ENCODE peak calls at places on chromosome 2, in five cellular contexts. One of them, this sample, is unnamed.

GRCh38 chr2:131036269-131036668 is 57.0 kb downstream of the FAM168B start:
- DNase-seq in tibial nerve: no peak
- DNase-seq in psoas muscle: no peak
- DNase-seq in substantia nigra: no peak
- DNase-seq in lower lobe of right lung: no peak
- DNase-seq in this sample: no peak

GRCh38 chr2:220117010-220117409 is 489.6 kb downstream of the SLC4A3 start:
- DNase-seq in tibial nerve: no peak
- DNase-seq in psoas muscle: no peak
- DNase-seq in substantia nigra: no peak
- DNase-seq in lower lobe of right lung: no peak
- DNase-seq in this sample: no peak

GRCh38 chr2:235538989-235539388 is 45.1 kb downstream of the AGAP1 start:
- DNase-seq in tibial nerve: no peak
- DNase-seq in psoas muscle: no peak
- DNase-seq in substantia nigra: no peak
- DNase-seq in lower lobe of right lung: no peak
- DNase-seq in this sample: no peak

GRCh38 chr2:103396152-103396551 is 634.3 kb downstream of the TMEM182 start:
- DNase-seq in tibial nerve: no peak
- DNase-seq in psoas muscle: no peak
- DNase-seq in substantia nigra: no peak
- DNase-seq in lower lobe of right lung: no peak
- DNase-seq in this sample: no peak

GRCh38 chr2:81412681-81413080 is 1108.1 kb upstream of the LRRTM1 start:
- DNase-seq in tibial nerve: no peak
- DNase-seq in psoas muscle: no peak
- DNase-seq in substantia nigra: no peak
- DNase-seq in lower lobe of right lung: no peak
- DNase-seq in this sample: no peak

GRCh38 chr2:156157670-156158069 is 174.9 kb downstream of the NR4A2 start:
- DNase-seq in tibial nerve: no peak
- DNase-seq in psoas muscle: no peak
- DNase-seq in substantia nigra: no peak
- DNase-seq in lower lobe of right lung: no peak
- DNase-seq in this sample: no peak

GRCh38 chr2:46351388-46352141 is 54.4 kb downstream of the EPAS1 start:
- DNase-seq in tibial nerve: no peak
- DNase-seq in psoas muscle: peak; percentile 53
- DNase-seq in substantia nigra: no peak
- DNase-seq in lower lobe of right lung: peak; percentile 59
- DNase-seq in this sample: no peak

GRCh38 chr2:185456517-185456916 is 282.1 kb upstream of the FSIP2 start:
- DNase-seq in tibial nerve: no peak
- DNase-seq in psoas muscle: no peak
- DNase-seq in substantia nigra: no peak
- DNase-seq in lower lobe of right lung: no peak
- DNase-seq in this sample: no peak

GRCh38 chr2:231041061-231041689 is 3.9 kb downstream of the C2orf72 start:
- DNase-seq in tibial nerve: no peak
- DNase-seq in psoas muscle: no peak
- DNase-seq in substantia nigra: no peak
- DNase-seq in lower lobe of right lung: no peak
- DNase-seq in this sample: no peak

GRCh38 chr2:196404276-196404675 is 232.9 kb upstream of the STK17B start:
- DNase-seq in tibial nerve: no peak
- DNase-seq in psoas muscle: no peak
- DNase-seq in substantia nigra: no peak
- DNase-seq in lower lobe of right lung: no peak
- DNase-seq in this sample: no peak

GRCh38 chr2:64019083-64019974 is at the start of gene VPS54:
- DNase-seq in tibial nerve: peak; percentile 26
- DNase-seq in psoas muscle: peak; percentile 70
- DNase-seq in substantia nigra: peak; percentile 47
- DNase-seq in lower lobe of right lung: peak; percentile 76
- DNase-seq in this sample: peak; percentile 66

GRCh38 chr2:28764909-28765308 is 13.3 kb downstream of the PPP1CB start:
- DNase-seq in tibial nerve: no peak
- DNase-seq in psoas muscle: no peak
- DNase-seq in substantia nigra: no peak
- DNase-seq in lower lobe of right lung: no peak
- DNase-seq in this sample: no peak
- H3K27ac ChIP-seq in tibial nerve: no peak overlapping the region
- H3K27ac ChIP-seq in psoas muscle: peak overlapping the region; percentile 4
- H3K27ac ChIP-seq in substantia nigra: no peak overlapping the region
- H3K27ac ChIP-seq in lower lobe of right lung: no peak overlapping the region
- H3K27ac ChIP-seq in this sample: no peak overlapping the region

GRCh38 chr2:112646102-112646719 is 472 bp downstream of the SLC20A1 start:
- DNase-seq in tibial nerve: no peak
- DNase-seq in psoas muscle: peak; percentile 66
- DNase-seq in substantia nigra: no peak
- DNase-seq in lower lobe of right lung: no peak
- DNase-seq in this sample: no peak

GRCh38 chr2:112644933-112645395 is 775 bp upstream of the SLC20A1 start:
- DNase-seq in tibial nerve: no peak
- DNase-seq in psoas muscle: no peak
- DNase-seq in substantia nigra: peak; percentile 71
- DNase-seq in lower lobe of right lung: no peak
- DNase-seq in this sample: no peak

GRCh38 chr2:112645396-112646101 is at the start of gene SLC20A1:
- DNase-seq in tibial nerve: peak; percentile 87
- DNase-seq in psoas muscle: peak; percentile 97
- DNase-seq in substantia nigra: peak; percentile 96
- DNase-seq in lower lobe of right lung: peak; percentile 96
- DNase-seq in this sample: peak; percentile 96

GRCh38 chr2:112646791-112647720 is 1.3 kb downstream of the SLC20A1 start:
- DNase-seq in tibial nerve: no peak
- DNase-seq in psoas muscle: no peak
- DNase-seq in substantia nigra: no peak
- DNase-seq in lower lobe of right lung: no peak
- DNase-seq in this sample: peak; percentile 40

DNA sequence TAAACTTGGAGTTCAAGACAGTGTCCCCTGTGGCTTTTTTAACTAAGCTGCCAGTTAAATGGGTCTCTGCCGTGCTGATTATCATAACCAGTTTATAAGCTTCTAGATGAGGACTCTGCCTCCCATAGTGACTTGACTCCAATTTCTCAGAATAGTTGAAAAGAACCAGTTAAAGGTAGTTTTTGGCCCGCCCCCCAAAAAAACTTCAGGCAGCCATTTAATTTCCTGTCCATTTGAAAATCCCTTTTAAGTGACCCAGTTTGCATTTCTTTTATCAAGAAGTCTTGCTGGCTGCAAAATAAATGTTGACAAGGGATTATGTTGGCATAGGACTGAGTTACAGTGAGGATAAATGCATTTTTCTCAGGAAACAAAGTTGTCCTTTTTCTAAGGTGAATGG is 2.3 kb downstream of the SLC20A1 start:
- DNase-seq in tibial nerve: no peak
- DNase-seq in psoas muscle: no peak
- DNase-seq in substantia nigra: no peak
- DNase-seq in lower lobe of right lung: no peak
- DNase-seq in this sample: peak; percentile 17
- H3K27ac ChIP-seq in tibial nerve: no peak overlapping the region
- H3K27ac ChIP-seq in psoas muscle: no peak overlapping the region
- H3K27ac ChIP-seq in substantia nigra: no peak overlapping the region
- H3K27ac ChIP-seq in lower lobe of right lung: no peak overlapping the region
- H3K27ac ChIP-seq in this sample: no peak overlapping the region

GRCh38 chr2:128017561-128017960 is 10.3 kb downstream of the SAP130 start:
- DNase-seq in tibial nerve: no peak
- DNase-seq in psoas muscle: no peak
- DNase-seq in substantia nigra: no peak
- DNase-seq in lower lobe of right lung: no peak
- DNase-seq in this sample: no peak
- H3K27ac ChIP-seq in tibial nerve: no peak overlapping the region
- H3K27ac ChIP-seq in psoas muscle: no peak overlapping the region
- H3K27ac ChIP-seq in substantia nigra: no peak overlapping the region
- H3K27ac ChIP-seq in lower lobe of right lung: no peak overlapping the region
- H3K27ac ChIP-seq in this sample: no peak overlapping the region

DNA sequence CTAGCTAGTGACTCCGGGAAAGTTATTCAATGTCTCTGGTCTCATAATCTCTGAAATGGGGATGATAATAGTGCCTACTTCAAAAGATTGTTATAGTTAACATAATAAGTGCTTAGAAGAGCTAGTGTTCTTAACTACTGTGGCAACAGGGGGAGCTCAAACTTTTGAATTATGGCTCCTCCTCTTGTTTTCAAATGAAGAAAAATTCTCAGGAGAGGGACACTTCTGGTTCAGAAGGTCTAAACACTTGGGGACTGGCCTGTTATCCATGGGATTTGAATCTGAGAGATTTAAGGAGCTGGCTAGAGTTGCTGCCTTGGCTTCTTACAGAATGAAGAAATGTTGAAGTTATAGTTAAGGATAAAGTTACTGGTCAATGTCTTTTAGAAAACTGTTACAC is 92.2 kb upstream of the ITGB6 start:
- DNase-seq in tibial nerve: no peak
- DNase-seq in psoas muscle: no peak
- DNase-seq in substantia nigra: no peak
- DNase-seq in lower lobe of right lung: no peak
- DNase-seq in this sample: peak; percentile 24
- H3K27ac ChIP-seq in tibial nerve: no peak overlapping the region
- H3K27ac ChIP-seq in psoas muscle: peak overlapping the region; percentile 54
- H3K27ac ChIP-seq in substantia nigra: no peak overlapping the region
- H3K27ac ChIP-seq in lower lobe of right lung: peak overlapping the region; percentile 39
- H3K27ac ChIP-seq in this sample: peak overlapping the region; percentile 92

GRCh38 chr2:37648316-37649011 is 23.0 kb downstream of the CDC42EP3 start:
- DNase-seq in tibial nerve: peak; percentile 38
- DNase-seq in psoas muscle: peak; percentile 81
- DNase-seq in substantia nigra: no peak
- DNase-seq in lower lobe of right lung: peak; percentile 80
- DNase-seq in this sample: no peak

GRCh38 chr2:37653093-37653492 is 18.3 kb downstream of the CDC42EP3 start:
- DNase-seq in tibial nerve: no peak
- DNase-seq in psoas muscle: no peak
- DNase-seq in substantia nigra: no peak
- DNase-seq in lower lobe of right lung: no peak
- DNase-seq in this sample: no peak

GRCh38 chr2:37652199-37652640 is 19.2 kb downstream of the CDC42EP3 start:
- DNase-seq in tibial nerve: no peak
- DNase-seq in psoas muscle: no peak
- DNase-seq in substantia nigra: no peak
- DNase-seq in lower lobe of right lung: peak; percentile 24
- DNase-seq in this sample: peak; percentile 83

GRCh38 chr2:37649518-37649917 is 21.9 kb downstream of the CDC42EP3 start:
- DNase-seq in tibial nerve: no peak
- DNase-seq in psoas muscle: no peak
- DNase-seq in substantia nigra: no peak
- DNase-seq in lower lobe of right lung: peak; percentile 35
- DNase-seq in this sample: no peak

DNA sequence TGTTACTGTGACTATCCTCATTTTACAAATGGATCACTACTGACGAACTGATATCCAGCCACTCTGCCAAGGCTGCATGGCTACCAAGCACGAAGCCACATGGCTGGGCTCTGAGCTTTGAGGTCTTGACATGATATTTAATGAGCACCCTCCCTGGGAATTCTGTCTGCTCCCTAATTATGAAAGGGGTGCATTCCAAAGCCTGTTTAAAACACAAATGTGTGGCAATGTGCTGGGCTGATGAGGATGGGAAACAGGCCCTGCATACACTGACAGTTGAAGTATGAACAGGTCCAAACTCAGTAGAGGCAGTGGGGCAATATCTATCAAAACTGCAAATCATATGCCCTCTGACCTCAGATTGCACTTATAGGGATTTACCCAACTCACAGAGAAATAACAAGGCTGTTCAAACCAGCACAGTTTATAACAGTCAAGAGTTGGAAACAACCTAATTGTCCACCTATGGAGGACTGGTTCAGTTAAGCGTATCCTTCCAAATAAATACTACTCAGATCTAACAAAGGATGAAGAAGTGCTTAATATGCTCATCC is 20.8 kb downstream of the CDC42EP3 start:
- DNase-seq in tibial nerve: no peak
- DNase-seq in psoas muscle: no peak
- DNase-seq in substantia nigra: no peak
- DNase-seq in lower lobe of right lung: peak; percentile 23
- DNase-seq in this sample: no peak
- H3K27ac ChIP-seq in tibial nerve: no peak overlapping the region
- H3K27ac ChIP-seq in psoas muscle: peak overlapping the region; percentile 90
- H3K27ac ChIP-seq in substantia nigra: no peak overlapping the region
- H3K27ac ChIP-seq in lower lobe of right lung: no peak overlapping the region
- H3K27ac ChIP-seq in this sample: no peak overlapping the region

GRCh38 chr2:133968446-133968845 is 285.4 kb upstream of the MGAT5 start:
- DNase-seq in tibial nerve: no peak
- DNase-seq in psoas muscle: no peak
- DNase-seq in substantia nigra: no peak
- DNase-seq in lower lobe of right lung: no peak
- DNase-seq in this sample: no peak
- H3K27ac ChIP-seq in tibial nerve: no peak overlapping the region
- H3K27ac ChIP-seq in psoas muscle: no peak overlapping the region
- H3K27ac ChIP-seq in substantia nigra: no peak overlapping the region
- H3K27ac ChIP-seq in lower lobe of right lung: no peak overlapping the region
- H3K27ac ChIP-seq in this sample: no peak overlapping the region

DNA sequence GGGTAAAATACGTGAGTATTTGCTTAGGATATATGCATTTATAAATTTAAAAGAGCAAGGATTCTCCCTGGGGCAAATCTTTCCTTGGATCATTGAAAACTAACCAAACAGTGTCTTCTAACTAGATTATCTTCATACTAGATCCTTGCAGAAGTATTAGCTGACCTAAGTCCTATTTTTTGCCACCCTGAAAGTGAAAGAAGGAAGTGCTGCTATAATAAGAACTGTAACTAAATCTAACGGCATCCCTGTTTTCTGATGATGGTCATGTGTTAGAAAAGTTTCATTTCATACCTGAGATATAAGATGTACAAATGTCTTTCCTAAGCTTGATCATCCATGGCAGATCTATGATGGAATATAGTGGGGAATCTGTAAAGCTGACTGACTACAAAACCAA is 102.7 kb downstream of the MAP2 start:
- DNase-seq in tibial nerve: no peak
- DNase-seq in psoas muscle: no peak
- DNase-seq in substantia nigra: no peak
- DNase-seq in lower lobe of right lung: no peak
- DNase-seq in this sample: peak; percentile 56
- H3K27ac ChIP-seq in tibial nerve: peak overlapping the region; percentile 24
- H3K27ac ChIP-seq in psoas muscle: peak overlapping the region; percentile 39
- H3K27ac ChIP-seq in substantia nigra: no peak overlapping the region
- H3K27ac ChIP-seq in lower lobe of right lung: peak overlapping the region; percentile 72
- H3K27ac ChIP-seq in this sample: peak overlapping the region; percentile 95

GRCh38 chr2:168033966-168034365 is 213.4 kb downstream of the STK39 start:
- DNase-seq in tibial nerve: no peak
- DNase-seq in psoas muscle: no peak
- DNase-seq in substantia nigra: no peak
- DNase-seq in lower lobe of right lung: no peak
- DNase-seq in this sample: no peak

GRCh38 chr2:168028377-168028776 is 219.0 kb downstream of the STK39 start:
- DNase-seq in tibial nerve: no peak
- DNase-seq in psoas muscle: no peak
- DNase-seq in substantia nigra: no peak
- DNase-seq in lower lobe of right lung: no peak
- DNase-seq in this sample: no peak

GRCh38 chr2:168034586-168034985 is 212.8 kb downstream of the STK39 start:
- DNase-seq in tibial nerve: no peak
- DNase-seq in psoas muscle: no peak
- DNase-seq in substantia nigra: no peak
- DNase-seq in lower lobe of right lung: no peak
- DNase-seq in this sample: no peak

GRCh38 chr2:168029071-168029470 is 218.3 kb downstream of the STK39 start:
- DNase-seq in tibial nerve: no peak
- DNase-seq in psoas muscle: no peak
- DNase-seq in substantia nigra: no peak
- DNase-seq in lower lobe of right lung: no peak
- DNase-seq in this sample: no peak

GRCh38 chr2:168030862-168031624 is 216.4 kb downstream of the STK39 start:
- DNase-seq in tibial nerve: no peak
- DNase-seq in psoas muscle: no peak
- DNase-seq in substantia nigra: no peak
- DNase-seq in lower lobe of right lung: no peak
- DNase-seq in this sample: peak; percentile 63
- H3K27ac ChIP-seq in tibial nerve: no peak overlapping the region
- H3K27ac ChIP-seq in psoas muscle: no peak overlapping the region
- H3K27ac ChIP-seq in substantia nigra: no peak overlapping the region
- H3K27ac ChIP-seq in lower lobe of right lung: no peak overlapping the region
- H3K27ac ChIP-seq in this sample: peak overlapping the region; percentile 80